ENCODE peak calls at places on chromosomes 7 and 10, in six cellular contexts. P, T, G, S, Z and R are unnamed samples.

GRCh38 chr10:33010132-33011037 is 52.4 kb upstream of the ITGB1 start:
- DNase-seq in G (peak; percentile 57), P (peak; percentile 91), T (no peak), S (peak; percentile 86), Z (no peak), R (peak; percentile 43)

GRCh38 chr10:59770689-59771088 is 17.4 kb upstream of the MRLN start:
- DNase-seq in G (no peak), S (no peak), Z (no peak), P (no peak), T (no peak), R (no peak)

GRCh38 chr10:112981553-112981952 is 31.5 kb downstream of the TCF7L2 start:
- DNase-seq in S (no peak), T (no peak), P (peak; percentile 72), Z (no peak), G (no peak), R (no peak)

GRCh38 chr7:23012186-23012585 is 1.7 kb downstream of the HYCC1 start:
- DNase-seq in G (no peak), T (no peak), Z (no peak), P (no peak), S (no peak), R (no peak)

GRCh38 chr10:95290801-95291633 is at the start of gene PDLIM1:
- DNase-seq in Z (peak; percentile 83), P (peak; percentile 73), G (peak; percentile 59), T (no peak), S (peak; percentile 45), R (peak; percentile 67)

GRCh38 chr7:131625817-131626372 is 69.5 kb upstream of the PODXL start:
- DNase-seq in S (peak; percentile 91), T (peak; percentile 55), Z (peak; percentile 76), G (peak; percentile 55), P (peak; percentile 85), R (peak; percentile 91)

GRCh38 chr10:61047788-61048560 is 104.0 kb upstream of the RHOBTB1 start:
- DNase-seq in Z (no peak), T (no peak), S (no peak), G (no peak), P (no peak), R (no peak)

GRCh38 chr7:33722383-33723096 is 182.8 kb upstream of the BMPER start:
- DNase-seq in Z (no peak), G (peak; percentile 99), S (peak; percentile 80), T (no peak), P (peak; percentile 96), R (peak; percentile 43)

GRCh38 chr10:79342295-79342761 is 4.9 kb upstream of the PPIF start:
- DNase-seq in Z (no peak), G (no peak), S (no peak), P (no peak), T (no peak), R (peak; percentile 10)

GRCh38 chr10:23556727-23557440 is 118.0 kb downstream of the OTUD1 start:
- DNase-seq in S (peak; percentile 5), G (no peak), P (peak; percentile 33), Z (no peak), T (no peak), R (no peak)

GRCh38 chr10:59621771-59622170 is 87.9 kb downstream of the SLC16A9 start:
- DNase-seq in G (peak; percentile 84), P (no peak), Z (no peak), S (no peak), T (no peak), R (no peak)

GRCh38 chr10:36023939-36024338 is 381.8 kb upstream of the FZD8 start:
- DNase-seq in T (no peak), Z (no peak), G (peak; percentile 94), S (peak; percentile 79), P (peak; percentile 95), R (no peak)

GRCh38 chr10:74383617-74384016 is 232.6 kb downstream of the ADK start:
- DNase-seq in Z (no peak), T (no peak), G (no peak), P (no peak), S (no peak), R (no peak)

GRCh38 chr10:74381291-74381885 is 230.4 kb downstream of the ADK start:
- DNase-seq in P (no peak), T (no peak), S (no peak), G (no peak), Z (no peak), R (no peak)

GRCh38 chr10:74379474-74379873 is 228.5 kb downstream of the ADK start:
- DNase-seq in T (no peak), S (no peak), P (no peak), G (no peak), Z (no peak), R (no peak)

GRCh38 chr10:74382643-74383042 is 231.6 kb downstream of the ADK start:
- DNase-seq in P (no peak), T (no peak), Z (no peak), S (no peak), G (no peak), R (no peak)

GRCh38 chr10:74380780-74381179 is 229.8 kb downstream of the ADK start:
- DNase-seq in Z (no peak), P (no peak), G (no peak), S (no peak), T (no peak), R (no peak)
- H4K91ac ChIP-seq in Z (no peak overlapping the region), P (no peak overlapping the region), G (no peak overlapping the region), S (no peak overlapping the region), T (no peak overlapping the region), R (no peak overlapping the region)

DNA sequence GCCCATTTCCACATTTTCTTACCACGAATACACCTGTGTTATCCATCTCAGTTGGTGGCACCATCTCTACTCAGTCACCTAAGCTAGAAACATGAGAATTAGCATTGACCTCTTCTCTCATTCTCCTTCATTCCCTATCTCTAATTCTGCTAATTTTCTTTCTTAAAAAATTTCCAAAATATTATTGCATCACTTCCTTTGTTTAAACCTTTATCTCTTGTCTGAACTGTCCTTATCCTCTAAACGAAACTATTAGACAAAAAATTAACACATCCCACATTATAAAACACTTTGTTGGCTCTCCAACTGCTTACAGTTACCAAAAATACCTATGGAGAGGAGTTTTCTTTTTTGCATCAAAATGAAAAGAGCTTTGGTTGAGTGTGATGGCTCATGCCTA is 18.3 kb downstream of the TAF3 start:
- DNase-seq in T (no peak), S (no peak), Z (no peak), P (no peak), G (no peak), R (no peak)
- H4K91ac ChIP-seq in T (no peak overlapping the region), S (no peak overlapping the region), Z (no peak overlapping the region), P (no peak overlapping the region), G (no peak overlapping the region), R (no peak overlapping the region)

DNA sequence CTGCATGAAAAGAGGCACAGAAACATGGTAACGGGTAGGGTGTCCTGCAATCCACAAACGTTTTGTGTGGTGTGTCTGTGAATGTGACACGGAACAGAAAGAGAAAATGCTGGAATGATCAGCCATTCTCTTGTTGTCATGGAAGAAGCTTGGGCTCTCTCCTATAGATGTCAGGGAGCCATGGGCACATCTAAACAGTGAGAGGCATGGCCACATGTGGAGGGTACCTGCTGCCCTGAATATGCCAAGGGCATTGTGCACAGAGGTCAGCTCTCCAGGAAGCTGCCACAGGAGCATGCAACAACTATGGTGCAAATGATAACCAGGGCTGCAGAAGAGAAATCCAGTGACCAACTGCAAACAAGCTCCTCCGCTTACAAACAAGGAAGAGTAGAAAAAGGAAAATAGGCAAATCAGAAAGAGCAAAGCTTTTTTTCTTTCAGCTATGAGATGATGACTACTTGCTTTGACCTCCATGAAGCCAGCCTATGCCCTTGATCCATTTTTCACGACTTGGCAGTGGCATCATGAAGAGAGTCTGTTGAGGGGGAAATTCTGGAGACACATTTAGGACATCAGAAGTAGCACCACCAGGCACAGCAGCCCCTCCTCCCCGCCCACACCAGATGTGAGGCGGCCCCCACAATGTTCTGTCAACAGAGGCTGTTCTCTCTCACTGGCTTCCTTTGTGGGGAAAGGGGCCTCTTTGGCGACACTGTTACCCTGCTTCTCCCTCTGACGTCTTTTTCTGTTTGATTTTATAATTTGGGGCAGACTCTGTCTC is 4.8 kb upstream of the PDE1C start:
- DNase-seq in G (no peak), Z (no peak), S (no peak), T (no peak), P (no peak), R (no peak)
- H4K91ac ChIP-seq in G (no peak overlapping the region), Z (no peak overlapping the region), S (no peak overlapping the region), T (no peak overlapping the region), P (no peak overlapping the region), R (no peak overlapping the region)

GRCh38 chr10:100803908-100804307 is 58.5 kb downstream of the PAX2 start:
- DNase-seq in S (no peak), G (no peak), T (no peak), Z (no peak), P (no peak), R (no peak)
- H4K91ac ChIP-seq in S (no peak overlapping the region), G (no peak overlapping the region), T (no peak overlapping the region), Z (peak overlapping the region; percentile 8), P (no peak overlapping the region), R (no peak overlapping the region)

GRCh38 chr7:133023370-133024075 is 58.4 kb downstream of the CHCHD3 start:
- DNase-seq in P (no peak), T (no peak), G (no peak), S (no peak), Z (no peak), R (no peak)

GRCh38 chr7:133019590-133019989 is 62.3 kb downstream of the CHCHD3 start:
- DNase-seq in Z (no peak), G (no peak), T (no peak), P (no peak), S (no peak), R (no peak)

GRCh38 chr7:133020501-133020900 is 61.4 kb downstream of the CHCHD3 start:
- DNase-seq in P (no peak), G (peak; percentile 61), T (no peak), Z (no peak), S (no peak), R (no peak)

GRCh38 chr7:133024604-133025003 is 57.3 kb downstream of the CHCHD3 start:
- DNase-seq in T (no peak), G (no peak), S (no peak), P (no peak), Z (no peak), R (no peak)

DNA sequence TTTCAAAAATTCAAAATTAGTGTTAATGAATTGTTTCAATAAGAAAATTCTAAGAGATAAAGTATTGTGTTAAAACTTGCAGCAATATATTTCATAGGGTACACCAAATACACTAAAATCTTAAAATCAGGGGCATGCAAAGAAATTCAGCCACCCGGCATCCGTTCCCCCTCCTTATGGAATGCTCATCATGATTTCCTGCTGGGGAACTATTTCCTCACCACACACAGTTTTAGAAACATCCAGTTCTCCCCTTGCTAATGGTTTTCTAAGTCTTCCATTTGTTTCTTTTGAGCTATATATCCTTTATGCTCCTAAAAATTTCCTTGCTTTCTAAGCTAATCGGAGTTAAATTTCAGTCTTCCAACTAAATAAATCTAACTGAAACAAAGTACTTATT is 60.7 kb downstream of the CHCHD3 start:
- DNase-seq in T (no peak), G (no peak), P (no peak), S (no peak), Z (no peak), R (no peak)
- H4K91ac ChIP-seq in T (no peak overlapping the region), G (no peak overlapping the region), P (no peak overlapping the region), S (no peak overlapping the region), Z (no peak overlapping the region), R (no peak overlapping the region)

GRCh38 chr10:52889611-52890010 is 117.0 kb upstream of the MBL2 start:
- DNase-seq in T (no peak), G (no peak), Z (no peak), P (no peak), S (no peak), R (no peak)
- H4K91ac ChIP-seq in T (no peak overlapping the region), G (no peak overlapping the region), Z (no peak overlapping the region), P (no peak overlapping the region), S (no peak overlapping the region), R (no peak overlapping the region)